ENCODE peak calls at places on chromosomes 12 and 14, in six cellular contexts. B is heart left ventricle, Z is mucosa of descending colon, I is cardiac muscle cell, W is lung, D is fibroblast of lung. E is an unnamed sample. For H3K4me1 and H3K36me3, the result is how much of the 10 kb centered on the place peaks cover.

GRCh38 chr14:29705801-29706200 is 221.8 kb downstream of the PRKD1 start:
- DNase-seq in I (no peak), W (no peak), D (no peak), B (no peak), Z (no peak), E (no peak)

GRCh38 chr14:68137704-68138619 is 318.4 kb downstream of the RAD51B start:
- DNase-seq in B (peak), Z (no peak), D (peak), I (peak), W (peak), E (peak)

GRCh38 chr14:50605776-50606175 is 45.8 kb downstream of the ATL1 start:
- DNase-seq in W (no peak), I (no peak), Z (no peak), D (peak), B (no peak), E (no peak)

GRCh38 chr12:54352022-54352531 is 12.2 kb downstream of the GPR84 start:
- DNase-seq in D (peak), Z (no peak), I (peak), W (peak), B (peak), E (no peak)

GRCh38 chr14:32933943-32934890 is 4.5 kb upstream of the NPAS3 start:
- DNase-seq in D (peak), I (peak), Z (peak), W (no peak), B (peak), E (no peak)

GRCh38 chr12:38921025-38921677 is 15.8 kb upstream of the CPNE8 start:
- DNase-seq in W (peak), D (peak), Z (peak), I (peak), B (peak), E (peak)

GRCh38 chr14:68279777-68280233 is 460.2 kb downstream of the RAD51B start:
- DNase-seq in I (no peak), Z (no peak), D (no peak), W (no peak), B (no peak), E (no peak)

GRCh38 chr12:109160433-109160832 is 44.0 kb downstream of the ACACB start:
- DNase-seq in Z (no peak), W (no peak), B (peak), D (no peak), I (peak), E (no peak)

GRCh38 chr14:103801459-103801858 is 45.9 kb downstream of the PPP1R13B start:
- DNase-seq in I (no peak), B (no peak), Z (peak), D (peak), W (peak), E (no peak)

GRCh38 chr12:704516-705242 is 41.4 kb upstream of the NINJ2 start:
- DNase-seq in D (no peak), Z (no peak), B (no peak), I (no peak), W (no peak), E (no peak)

GRCh38 chr14:53022593-53022992 is 71.7 kb upstream of the FERMT2 start:
- DNase-seq in W (no peak), I (no peak), Z (no peak), B (no peak), D (peak), E (no peak)

GRCh38 chr12:74043343-74043742 is 494.3 kb upstream of the ATXN7L3B start:
- DNase-seq in Z (no peak), B (no peak), W (no peak), D (peak), I (no peak), E (peak)

GRCh38 chr12:39905152-39905551 is 200.7 kb downstream of the SLC2A13 start:
- DNase-seq in W (no peak), D (peak), Z (peak), I (no peak), B (peak), E (no peak)

GRCh38 chr12:99024191-99024590 is 379.1 kb downstream of the APAF1 start:
- DNase-seq in W (no peak), Z (no peak), I (no peak), D (no peak), B (no peak), E (no peak)

GRCh38 chr12:104057771-104058197 is 6.5 kb upstream of the HCFC2 start:
- DNase-seq in I (peak), B (no peak), W (no peak), Z (no peak), D (no peak), E (no peak)

GRCh38 chr12:78797201-78797931 is 67.2 kb upstream of the SYT1 start:
- DNase-seq in D (peak), W (no peak), Z (no peak), B (no peak), I (no peak), E (no peak)

GRCh38 chr14:75295491-75296338 is 17.1 kb downstream of the FOS start:
- DNase-seq in Z (peak), B (peak), W (peak), I (peak), D (peak), E (peak)

GRCh38 chr12:113948151-113948914 is 17.8 kb downstream of the RBM19 start:
- DNase-seq in B (no peak), D (no peak), Z (no peak), W (no peak), I (no peak), E (no peak)

GRCh38 chr12:55039761-55040160 is 20.0 kb downstream of the NEUROD4 start:
- DNase-seq in D (no peak), B (no peak), W (no peak), I (no peak), Z (no peak), E (no peak)

GRCh38 chr14:54374117-54374884 is 22.5 kb upstream of the CDKN3 start:
- DNase-seq in D (peak), Z (no peak), W (no peak), B (no peak), I (no peak), E (no peak)

GRCh38 chr14:34843011-34843554 is 32.1 kb downstream of the BAZ1A start:
- DNase-seq in D (peak), W (no peak), Z (no peak), I (no peak), B (no peak), E (no peak)

GRCh38 chr14:73795974-73796373 is 55.7 kb upstream of the PTGR2 start:
- DNase-seq in I (no peak), B (no peak), Z (peak), W (no peak), D (peak), E (peak)

GRCh38 chr12:109448707-109449390 is 28.3 kb downstream of the KCTD10 start:
- DNase-seq in B (no peak), D (no peak), W (no peak), Z (peak), I (no peak), E (no peak)

GRCh38 chr12:6635375-6635855 is 344 bp downstream of the LPAR5 start:
- DNase-seq in Z (peak), I (no peak), D (no peak), W (no peak), B (no peak), E (no peak)

GRCh38 chr14:20690848-20691640 is 2.5 kb downstream of the ANG start:
- DNase-seq in Z (peak), W (peak), I (peak), B (peak), D (peak), E (peak)

GRCh38 chr14:77372304-77372841 is 4.5 kb downstream of the TMED8 start:
- DNase-seq in Z (no peak), B (no peak), W (no peak), I (peak), D (peak), E (peak)

GRCh38 chr12:55515696-55516095 is 23.5 kb downstream of the OR6C68 start:
- DNase-seq in D (no peak), Z (peak), W (no peak), I (no peak), B (no peak), E (peak)

DNA sequence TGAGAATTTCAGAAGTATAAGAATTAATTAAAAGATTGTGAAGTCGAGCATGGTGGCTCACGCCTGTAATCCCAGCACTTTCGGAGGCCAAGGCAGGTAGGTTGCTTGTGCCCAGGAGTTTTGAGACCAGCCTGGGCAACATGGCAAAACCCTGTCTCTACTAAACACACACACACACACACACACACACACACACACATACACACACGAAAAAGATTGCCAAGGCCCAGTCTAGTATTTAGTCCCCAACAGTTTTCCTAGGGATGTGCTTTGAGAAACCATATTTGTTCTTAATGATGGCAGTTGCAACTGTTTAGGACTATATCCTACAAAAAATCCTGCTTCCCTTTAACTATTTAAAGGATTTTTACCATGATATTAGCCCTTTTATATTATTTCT is 6.0 kb downstream of the TBK1 start:
- DNase-seq in D (no peak), I (no peak), W (no peak), B (no peak), Z (no peak), E (no peak)
- H3K4me1 ChIP-seq in D (under half), I (under half), W (under half), B (under half), Z (under half), E (under half)

GRCh38 chr12:127560041-127560478 is 706.9 kb upstream of the TMEM132C start:
- DNase-seq in B (no peak), W (no peak), I (no peak), Z (no peak), D (no peak), E (no peak)
- TF ChIP-seq CTCF in B (no peak), W (no peak), I (no peak), Z (no peak), D (no peak), E (no peak)

GRCh38 chr12:132803883-132804282 is 24.8 kb downstream of the GOLGA3 start:
- DNase-seq in B (peak), W (no peak), I (no peak), Z (no peak), D (peak), E (no peak)
- H3K36me3 ChIP-seq in B (half or more), W (under half), I (half or more), Z (under half), D (half or more), E (under half)

GRCh38 chr12:49705479-49706267 is 1.5 kb downstream of the FMNL3 start:
- DNase-seq in Z (peak), I (no peak), W (peak), D (peak), B (peak), E (no peak)

GRCh38 chr12:49698619-49699545 is 8.3 kb downstream of the FMNL3 start:
- DNase-seq in B (peak), I (peak), D (peak), Z (peak), W (no peak), E (no peak)

GRCh38 chr12:49702676-49703228 is 4.5 kb downstream of the FMNL3 start:
- DNase-seq in Z (no peak), D (peak), I (peak), B (no peak), W (no peak), E (no peak)

GRCh38 chr12:49703647-49704137 is 3.5 kb downstream of the FMNL3 start:
- DNase-seq in D (peak), Z (peak), B (peak), W (no peak), I (no peak), E (no peak)

GRCh38 chr12:49702009-49702408 is 5.2 kb downstream of the FMNL3 start:
- DNase-seq in W (no peak), D (no peak), I (no peak), Z (no peak), B (no peak), E (no peak)
- H3K4me1 ChIP-seq in W (under half), D (under half), I (under half), Z (under half), B (under half), E (under half)

GRCh38 chr12:48182659-48183058 is 785 bp upstream of the CCDC184 start:
- DNase-seq in W (no peak), D (no peak), I (no peak), B (no peak), Z (no peak), E (no peak)

GRCh38 chr12:48183876-48184548 is 568 bp downstream of the CCDC184 start:
- DNase-seq in W (no peak), Z (no peak), I (no peak), D (no peak), B (no peak), E (no peak)

GRCh38 chr12:48185181-48185919 is 1.9 kb downstream of the CCDC184 start:
- DNase-seq in Z (no peak), W (no peak), I (no peak), D (no peak), B (no peak), E (no peak)

GRCh38 chr12:48184549-48184922 is 1.1 kb downstream of the CCDC184 start:
- DNase-seq in B (no peak), Z (no peak), I (no peak), W (no peak), D (no peak), E (no peak)

DNA sequence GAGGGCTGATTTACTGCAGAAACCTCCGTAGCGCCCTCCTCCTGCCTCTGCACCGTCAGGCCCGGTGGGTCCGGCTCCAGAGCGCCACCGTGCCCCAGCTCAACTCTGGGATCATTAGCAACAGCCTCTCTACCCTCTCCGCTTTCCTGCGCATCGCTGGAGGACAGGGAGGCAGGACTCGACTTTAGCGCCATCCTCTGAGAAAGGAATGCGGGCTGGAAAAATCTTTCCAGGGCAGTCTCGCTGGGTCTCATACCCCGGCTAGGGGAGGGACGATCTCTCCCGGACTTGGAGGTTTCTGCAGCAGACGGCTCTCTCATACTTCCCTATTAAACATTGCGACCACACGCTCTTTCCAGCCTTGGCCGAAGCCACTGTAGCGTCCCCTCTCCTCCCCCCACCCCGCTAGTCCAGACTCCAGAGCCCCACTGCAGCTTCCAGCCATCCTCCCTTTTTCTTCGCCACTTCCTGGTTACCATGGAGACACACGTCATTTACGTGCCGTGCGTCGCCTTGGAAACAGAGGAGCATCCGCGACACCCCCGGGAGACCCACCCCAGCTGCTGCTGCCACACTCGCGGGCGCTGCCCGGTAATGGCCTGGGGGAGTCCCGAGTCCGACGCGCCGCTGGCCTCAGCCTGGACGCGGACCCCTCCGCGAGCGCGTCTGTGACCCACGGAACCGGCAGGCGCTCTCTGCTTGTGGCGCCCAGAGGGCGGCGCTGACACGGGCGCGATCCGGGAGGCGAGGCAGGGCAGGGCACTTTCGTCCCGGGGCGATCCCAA is at the start of gene CCDC184:
- DNase-seq in W (peak), B (peak), I (peak), D (peak), Z (peak), E (peak)
- TF ChIP-seq CTCF in W (no peak), B (peak), I (peak), D (peak), Z (no peak), E (peak)

GRCh38 chr12:122138616-122139015 is 35.4 kb downstream of the IL31 start:
- DNase-seq in I (no peak), B (no peak), Z (no peak), W (no peak), D (no peak), E (no peak)
- H3K36me3 ChIP-seq in I (under half), B (half or more), Z (under half), W (under half), D (under half), E (under half)

DNA sequence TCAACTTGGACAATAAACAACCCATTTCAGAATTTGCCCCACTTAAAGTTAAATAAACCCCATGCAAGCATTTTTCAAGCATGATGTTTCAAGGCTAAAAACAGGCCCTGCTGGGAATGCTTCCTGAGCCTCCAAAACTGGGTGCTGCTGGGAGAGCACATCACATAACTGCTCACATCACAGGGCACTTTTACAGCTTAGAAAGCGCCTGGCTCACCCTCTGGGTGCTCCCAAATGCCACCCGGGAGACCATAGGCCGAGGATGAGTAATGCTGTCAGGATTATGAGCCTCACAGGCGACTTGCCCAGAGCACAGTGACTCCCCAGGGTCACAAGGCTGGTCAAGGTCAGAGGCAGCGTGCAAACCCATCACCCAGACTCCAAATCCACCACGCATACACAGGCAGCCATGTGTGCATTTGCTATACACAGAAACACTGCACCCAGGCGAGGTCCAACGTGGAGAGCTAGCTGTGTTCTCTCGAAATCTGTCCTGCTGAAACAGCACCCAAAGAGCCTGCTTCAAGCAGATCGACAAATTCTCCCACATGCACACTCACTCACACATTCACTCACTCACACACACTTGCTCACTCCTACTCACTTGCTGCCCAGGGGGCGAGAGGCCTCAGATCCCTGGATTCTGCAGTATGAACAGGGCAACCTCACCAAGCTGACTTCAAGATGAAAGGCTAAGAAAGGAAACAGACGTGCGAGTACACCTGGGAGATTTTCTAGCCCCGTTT is 58.7 kb downstream of the ITPK1 start:
- DNase-seq in W (no peak), B (peak), I (no peak), D (no peak), Z (peak), E (no peak)
- H3K4me1 ChIP-seq in W (under half), B (under half), I (under half), D (under half), Z (half or more), E (under half)

DNA sequence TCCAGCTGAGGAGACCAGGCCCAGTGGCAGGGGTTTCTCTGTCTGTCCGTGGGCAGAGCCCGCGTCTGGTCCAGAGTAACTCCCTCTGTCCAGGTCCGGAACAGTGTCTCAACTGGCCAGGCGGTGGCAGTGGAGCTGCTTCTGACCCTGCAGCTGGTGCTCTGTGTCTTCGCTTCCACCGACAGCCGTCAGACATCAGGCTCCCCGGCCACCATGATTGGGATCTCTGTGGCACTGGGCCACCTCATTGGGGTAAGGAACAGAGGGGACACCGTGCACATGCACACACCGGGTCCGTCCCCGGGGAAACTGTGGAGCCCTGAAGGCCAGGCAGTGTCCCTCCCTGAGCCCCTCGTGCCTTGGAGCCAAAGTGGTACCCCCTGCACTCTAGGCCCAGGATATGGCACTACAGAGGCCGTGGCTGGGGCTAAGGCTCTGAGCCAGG is 1.5 kb downstream of the AQP6 start:
- DNase-seq in W (peak), Z (peak), D (peak), I (peak), B (peak), E (no peak)
- TF ChIP-seq CTCF in W (peak), Z (peak), D (peak), I (peak), B (peak), E (peak)

GRCh38 chr14:39763402-39763890 is 331.2 kb upstream of the FBXO33 start:
- DNase-seq in I (no peak), W (no peak), Z (no peak), D (no peak), B (no peak), E (no peak)

GRCh38 chr14:39765676-39766075 is 333.4 kb upstream of the FBXO33 start:
- DNase-seq in W (no peak), D (no peak), B (no peak), I (no peak), Z (no peak), E (no peak)

GRCh38 chr14:39766397-39767000 is 334.3 kb upstream of the FBXO33 start:
- DNase-seq in D (no peak), I (no peak), Z (no peak), B (no peak), W (no peak), E (no peak)

GRCh38 chr14:39773387-39773786 is 341.2 kb upstream of the FBXO33 start:
- DNase-seq in I (peak), D (peak), Z (no peak), B (no peak), W (no peak), E (no peak)

DNA sequence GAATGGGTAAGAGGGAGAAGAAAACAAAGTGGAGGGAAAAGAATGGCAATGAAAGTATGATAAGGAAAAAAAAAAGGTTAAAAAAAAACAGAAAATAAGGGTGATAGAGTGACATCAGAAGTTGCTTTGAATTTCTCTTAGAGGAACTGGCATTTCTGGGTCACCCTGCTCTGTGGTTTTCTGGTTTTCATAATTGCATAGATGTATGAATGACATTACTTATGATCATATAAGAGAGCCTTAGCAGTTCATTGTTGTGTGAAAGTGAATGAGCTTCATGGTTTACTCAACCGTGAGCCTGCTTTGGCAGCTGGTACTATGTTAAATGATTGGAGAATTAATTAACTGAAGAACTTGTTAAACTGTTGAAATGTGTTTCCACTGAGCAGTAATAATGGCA is 336.3 kb upstream of the FBXO33 start:
- DNase-seq in B (no peak), I (no peak), Z (no peak), W (no peak), D (no peak), E (no peak)
- H3K36me3 ChIP-seq in B (under half), I (under half), Z (under half), W (under half), D (under half), E (under half)

E was measured in Caco-2.